ENCODE peak calls at places on chromosomes 6 and 20, in five cellular contexts. O, A, U, W and Q are unnamed samples.

GRCh38 chr6:138307352-138307751 is 70.4 kb upstream of the SMIM28 start:
- DNase-seq in O (no peak), A (no peak), U (no peak), W (no peak), Q (no peak)

GRCh38 chr20:34618676-34619075 is 58.2 kb downstream of the PIGU start:
- DNase-seq in O (no peak), A (no peak), U (no peak), W (no peak), Q (no peak)

GRCh38 chr6:73657201-73657600 is 3.4 kb upstream of the SLC17A5 start:
- DNase-seq in O (peak), A (no peak), U (no peak), W (no peak), Q (no peak)

GRCh38 chr6:5007531-5007930 is 3.7 kb upstream of the RPP40 start:
- DNase-seq in O (no peak), A (no peak), U (no peak), W (no peak), Q (no peak)

GRCh38 chr20:48957053-48957481 is 35.6 kb downstream of the ARFGEF2 start:
- DNase-seq in O (peak), A (no peak), U (no peak), W (no peak), Q (no peak)

GRCh38 chr20:52539891-52540290 is 348.3 kb upstream of the ZFP64 start:
- DNase-seq in O (no peak), A (no peak), U (no peak), W (no peak), Q (no peak)

GRCh38 chr6:150016324-150017185 is 8.8 kb downstream of the RAET1L start:
- DNase-seq in O (peak), A (peak), U (no peak), W (peak), Q (no peak)

GRCh38 chr6:170160031-170160627 is 130.7 kb downstream of the DLL1 start:
- DNase-seq in O (no peak), A (no peak), U (no peak), W (no peak), Q (no peak)

GRCh38 chr6:152750694-152751093 is at the start of gene VIP:
- DNase-seq in O (no peak), A (peak), U (no peak), W (no peak), Q (peak)

GRCh38 chr20:50870572-50871161 is 60.6 kb downstream of the ADNP start:
- DNase-seq in O (no peak), A (peak), U (no peak), W (no peak), Q (peak)

GRCh38 chr20:53767206-53767924 is 173.7 kb upstream of the ZNF217 start:
- DNase-seq in O (peak), A (no peak), U (no peak), W (no peak), Q (no peak)

GRCh38 chr20:58719258-58719657 is 26.7 kb downstream of the NPEPL1 start:
- DNase-seq in O (no peak), A (peak), U (no peak), W (no peak), Q (no peak)

GRCh38 chr6:84332139-84333034 is 104.9 kb upstream of the CEP162 start:
- DNase-seq in O (no peak), A (no peak), U (no peak), W (no peak), Q (no peak)

GRCh38 chr6:82013561-82014275 is 233.8 kb downstream of the IBTK start:
- DNase-seq in O (no peak), A (no peak), U (no peak), W (no peak), Q (no peak)